ENCODE peak calls at places on chromosomes 12 and 14, in ten cellular contexts. One of them, this sample, is unnamed.

GRCh38 chr12:23028158-23028802 is 403.3 kb downstream of the ETNK1 start:
- DNase-seq in spleen: no peak
- DNase-seq in MM.1S: no peak
- DNase-seq in adrenal gland: no peak
- DNase-seq in A549: no peak
- DNase-seq in BE2C: no peak
- DNase-seq in cardiac muscle cell: no peak
- DNase-seq in tibial nerve: no peak
- DNase-seq in OCI-LY7: no peak
- DNase-seq in psoas muscle: no peak
- DNase-seq in this sample: no peak

GRCh38 chr12:100141998-100142850 is 450 bp downstream of the BLTP3B start:
- DNase-seq in spleen: peak; percentile 93
- DNase-seq in MM.1S: peak; percentile 41
- DNase-seq in adrenal gland: peak; percentile 48
- DNase-seq in A549: no peak
- DNase-seq in BE2C: peak; percentile 41
- DNase-seq in cardiac muscle cell: no peak
- DNase-seq in tibial nerve: peak; percentile 49
- DNase-seq in OCI-LY7: peak; percentile 68
- DNase-seq in psoas muscle: peak; percentile 69
- DNase-seq in this sample: peak; percentile 65

GRCh38 chr14:26963696-26964095 is 365.9 kb upstream of the NOVA1 start:
- DNase-seq in spleen: no peak
- DNase-seq in MM.1S: no peak
- DNase-seq in adrenal gland: no peak
- DNase-seq in A549: no peak
- DNase-seq in BE2C: no peak
- DNase-seq in cardiac muscle cell: peak; percentile 60
- DNase-seq in tibial nerve: peak; percentile 46
- DNase-seq in OCI-LY7: no peak
- DNase-seq in psoas muscle: no peak
- DNase-seq in this sample: no peak

GRCh38 chr12:130813436-130813835 is 25.6 kb downstream of the STX2 start:
- DNase-seq in spleen: no peak
- DNase-seq in MM.1S: no peak
- DNase-seq in adrenal gland: no peak
- DNase-seq in A549: no peak
- DNase-seq in BE2C: no peak
- DNase-seq in cardiac muscle cell: no peak
- DNase-seq in tibial nerve: no peak
- DNase-seq in OCI-LY7: no peak
- DNase-seq in psoas muscle: no peak
- DNase-seq in this sample: no peak

GRCh38 chr14:103628684-103629502 is at the start of gene KLC1:
- DNase-seq in spleen: peak; percentile 96
- DNase-seq in MM.1S: peak; percentile 41
- DNase-seq in adrenal gland: peak; percentile 82
- DNase-seq in A549: peak; percentile 71
- DNase-seq in BE2C: peak; percentile 86
- DNase-seq in cardiac muscle cell: peak; percentile 76
- DNase-seq in tibial nerve: peak; percentile 84
- DNase-seq in OCI-LY7: peak; percentile 79
- DNase-seq in psoas muscle: peak; percentile 93
- DNase-seq in this sample: peak; percentile 88

GRCh38 chr12:5172886-5173285 is 129.2 kb downstream of the KCNA5 start:
- DNase-seq in spleen: no peak
- DNase-seq in MM.1S: no peak
- DNase-seq in adrenal gland: no peak
- DNase-seq in A549: no peak
- DNase-seq in BE2C: no peak
- DNase-seq in cardiac muscle cell: no peak
- DNase-seq in tibial nerve: no peak
- DNase-seq in OCI-LY7: no peak
- DNase-seq in psoas muscle: no peak
- DNase-seq in this sample: no peak

GRCh38 chr14:34201909-34202622 is 251.2 kb upstream of the EGLN3 start:
- DNase-seq in spleen: no peak
- DNase-seq in MM.1S: no peak
- DNase-seq in adrenal gland: no peak
- DNase-seq in A549: no peak
- DNase-seq in BE2C: no peak
- DNase-seq in cardiac muscle cell: no peak
- DNase-seq in tibial nerve: no peak
- DNase-seq in OCI-LY7: no peak
- DNase-seq in psoas muscle: no peak
- DNase-seq in this sample: no peak

GRCh38 chr12:51631591-51631990 is 40.6 kb downstream of the SCN8A start:
- DNase-seq in spleen: no peak
- DNase-seq in MM.1S: no peak
- DNase-seq in adrenal gland: peak; percentile 33
- DNase-seq in A549: peak; percentile 15
- DNase-seq in BE2C: no peak
- DNase-seq in cardiac muscle cell: peak; percentile 14
- DNase-seq in tibial nerve: no peak
- DNase-seq in OCI-LY7: no peak
- DNase-seq in psoas muscle: no peak
- DNase-seq in this sample: no peak

GRCh38 chr12:80485222-80485987 is 41.4 kb downstream of the PTPRQ start:
- DNase-seq in spleen: no peak
- DNase-seq in MM.1S: peak; percentile 79
- DNase-seq in adrenal gland: no peak
- DNase-seq in A549: no peak
- DNase-seq in BE2C: no peak
- DNase-seq in cardiac muscle cell: no peak
- DNase-seq in tibial nerve: no peak
- DNase-seq in OCI-LY7: peak; percentile 78
- DNase-seq in psoas muscle: no peak
- DNase-seq in this sample: peak; percentile 1

GRCh38 chr12:62767946-62768345 is 167.0 kb downstream of the PPM1H start:
- DNase-seq in spleen: no peak
- DNase-seq in MM.1S: no peak
- DNase-seq in adrenal gland: no peak
- DNase-seq in A549: no peak
- DNase-seq in BE2C: no peak
- DNase-seq in cardiac muscle cell: no peak
- DNase-seq in tibial nerve: no peak
- DNase-seq in OCI-LY7: no peak
- DNase-seq in psoas muscle: no peak
- DNase-seq in this sample: no peak

GRCh38 chr12:53845932-53846331 is 92.7 kb upstream of the HOXC13 start:
- DNase-seq in spleen: no peak
- DNase-seq in MM.1S: no peak
- DNase-seq in adrenal gland: no peak
- DNase-seq in A549: peak; percentile 9
- DNase-seq in BE2C: no peak
- DNase-seq in cardiac muscle cell: no peak
- DNase-seq in tibial nerve: no peak
- DNase-seq in OCI-LY7: no peak
- DNase-seq in psoas muscle: no peak
- DNase-seq in this sample: no peak

GRCh38 chr12:93883436-93884154 is 206.4 kb downstream of the CRADD start:
- DNase-seq in spleen: no peak
- DNase-seq in MM.1S: no peak
- DNase-seq in adrenal gland: no peak
- DNase-seq in A549: no peak
- DNase-seq in BE2C: no peak
- DNase-seq in cardiac muscle cell: peak; percentile 73
- DNase-seq in tibial nerve: peak; percentile 2
- DNase-seq in OCI-LY7: no peak
- DNase-seq in psoas muscle: no peak
- DNase-seq in this sample: no peak

GRCh38 chr14:37842106-37842505 is 246.7 kb downstream of the TTC6 start:
- DNase-seq in spleen: no peak
- DNase-seq in MM.1S: no peak
- DNase-seq in adrenal gland: no peak
- DNase-seq in A549: no peak
- DNase-seq in BE2C: no peak
- DNase-seq in cardiac muscle cell: no peak
- DNase-seq in tibial nerve: no peak
- DNase-seq in OCI-LY7: no peak
- DNase-seq in psoas muscle: no peak
- DNase-seq in this sample: no peak

GRCh38 chr12:9115731-9116689 is at the start of gene A2M:
- DNase-seq in spleen: no peak
- DNase-seq in MM.1S: no peak
- DNase-seq in adrenal gland: peak; percentile 15
- DNase-seq in A549: no peak
- DNase-seq in BE2C: no peak
- DNase-seq in cardiac muscle cell: peak; percentile 65
- DNase-seq in tibial nerve: peak; percentile 28
- DNase-seq in OCI-LY7: no peak
- DNase-seq in psoas muscle: no peak
- DNase-seq in this sample: no peak

GRCh38 chr12:117098361-117099217 is 627 bp downstream of the TESC start:
- DNase-seq in spleen: peak; percentile 88
- DNase-seq in MM.1S: no peak
- DNase-seq in adrenal gland: no peak
- DNase-seq in A549: peak; percentile 49
- DNase-seq in BE2C: no peak
- DNase-seq in cardiac muscle cell: no peak
- DNase-seq in tibial nerve: no peak
- DNase-seq in OCI-LY7: peak; percentile 18
- DNase-seq in psoas muscle: no peak
- DNase-seq in this sample: no peak

GRCh38 chr12:26520869-26521268 is 312.1 kb downstream of the ITPR2 start:
- DNase-seq in spleen: no peak
- DNase-seq in MM.1S: no peak
- DNase-seq in adrenal gland: no peak
- DNase-seq in A549: no peak
- DNase-seq in BE2C: no peak
- DNase-seq in cardiac muscle cell: no peak
- DNase-seq in tibial nerve: no peak
- DNase-seq in OCI-LY7: no peak
- DNase-seq in psoas muscle: no peak
- DNase-seq in this sample: no peak

GRCh38 chr12:26524862-26525465 is 308.0 kb downstream of the ITPR2 start:
- DNase-seq in spleen: no peak
- DNase-seq in MM.1S: no peak
- DNase-seq in adrenal gland: peak; percentile 46
- DNase-seq in A549: no peak
- DNase-seq in BE2C: no peak
- DNase-seq in cardiac muscle cell: peak; percentile 40
- DNase-seq in tibial nerve: peak; percentile 40
- DNase-seq in OCI-LY7: peak; percentile 18
- DNase-seq in psoas muscle: no peak
- DNase-seq in this sample: no peak

GRCh38 chr12:26520154-26520553 is 312.8 kb downstream of the ITPR2 start:
- DNase-seq in spleen: no peak
- DNase-seq in MM.1S: no peak
- DNase-seq in adrenal gland: no peak
- DNase-seq in A549: no peak
- DNase-seq in BE2C: no peak
- DNase-seq in cardiac muscle cell: no peak
- DNase-seq in tibial nerve: no peak
- DNase-seq in OCI-LY7: no peak
- DNase-seq in psoas muscle: no peak
- DNase-seq in this sample: no peak

GRCh38 chr12:26527702-26528101 is 305.3 kb downstream of the ITPR2 start:
- DNase-seq in spleen: no peak
- DNase-seq in MM.1S: no peak
- DNase-seq in adrenal gland: no peak
- DNase-seq in A549: no peak
- DNase-seq in BE2C: no peak
- DNase-seq in cardiac muscle cell: no peak
- DNase-seq in tibial nerve: no peak
- DNase-seq in OCI-LY7: no peak
- DNase-seq in psoas muscle: no peak
- DNase-seq in this sample: no peak

GRCh38 chr12:26523708-26524150 is 309.3 kb downstream of the ITPR2 start:
- DNase-seq in spleen: peak; percentile 80
- DNase-seq in MM.1S: no peak
- DNase-seq in adrenal gland: peak; percentile 98
- DNase-seq in A549: no peak
- DNase-seq in BE2C: peak; percentile 80
- DNase-seq in cardiac muscle cell: peak; percentile 98
- DNase-seq in tibial nerve: peak; percentile 94
- DNase-seq in OCI-LY7: no peak
- DNase-seq in psoas muscle: peak; percentile 92
- DNase-seq in this sample: peak; percentile 34
- TF ChIP-seq CTCF in spleen: no peak
- TF ChIP-seq CTCF in MM.1S: no peak
- TF ChIP-seq CTCF in adrenal gland: peak; percentile 20
- TF ChIP-seq CTCF in A549: no peak
- TF ChIP-seq CTCF in BE2C: no peak
- TF ChIP-seq CTCF in cardiac muscle cell: no peak
- TF ChIP-seq CTCF in tibial nerve: no peak
- TF ChIP-seq CTCF in OCI-LY7: no peak
- TF ChIP-seq CTCF in psoas muscle: no peak
- TF ChIP-seq CTCF in this sample: no peak

GRCh38 chr14:52356025-52356424 is 41.9 kb downstream of the PTGER2 start:
- DNase-seq in spleen: no peak
- DNase-seq in MM.1S: no peak
- DNase-seq in adrenal gland: no peak
- DNase-seq in A549: no peak
- DNase-seq in BE2C: no peak
- DNase-seq in cardiac muscle cell: no peak
- DNase-seq in tibial nerve: no peak
- DNase-seq in OCI-LY7: no peak
- DNase-seq in psoas muscle: no peak
- DNase-seq in this sample: no peak
- H3K4me1 ChIP-seq in spleen: peaks cover 21% of the 10 kb centered on the region
- H3K4me1 ChIP-seq in MM.1S: no peaks in the 10 kb centered on the region
- H3K4me1 ChIP-seq in adrenal gland: peaks cover 7% of the 10 kb centered on the region
- H3K4me1 ChIP-seq in A549: peaks cover 52% of the 10 kb centered on the region
- H3K4me1 ChIP-seq in BE2C: peaks cover 27% of the 10 kb centered on the region
- H3K4me1 ChIP-seq in cardiac muscle cell: peaks cover 5% of the 10 kb centered on the region
- H3K4me1 ChIP-seq in tibial nerve: no peaks in the 10 kb centered on the region
- H3K4me1 ChIP-seq in OCI-LY7: no peaks in the 10 kb centered on the region
- H3K4me1 ChIP-seq in psoas muscle: no peaks in the 10 kb centered on the region
- H3K4me1 ChIP-seq in this sample: no peaks in the 10 kb centered on the region

DNA sequence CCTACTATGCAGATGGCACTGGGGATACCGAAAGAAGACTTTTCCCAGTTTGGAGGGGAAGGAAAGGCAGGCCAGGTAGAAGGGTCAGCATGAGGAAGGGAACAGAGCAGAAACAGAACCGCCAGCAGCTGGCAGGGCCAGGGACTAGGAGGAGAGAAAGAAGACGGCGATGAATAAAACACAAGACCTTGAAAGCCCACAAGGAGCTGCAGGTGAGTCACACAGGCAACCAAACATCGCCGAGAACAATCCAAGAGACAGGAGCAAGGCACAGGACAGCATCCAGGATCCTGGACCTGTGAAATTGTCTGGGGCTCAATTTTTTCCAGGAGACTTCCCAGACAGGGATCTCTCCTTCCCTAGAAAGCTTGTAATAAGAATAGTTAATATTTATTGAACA is 47.3 kb downstream of the NUAK1 start:
- DNase-seq in spleen: no peak
- DNase-seq in MM.1S: no peak
- DNase-seq in adrenal gland: peak; percentile 45
- DNase-seq in A549: peak; percentile 50
- DNase-seq in BE2C: no peak
- DNase-seq in cardiac muscle cell: no peak
- DNase-seq in tibial nerve: no peak
- DNase-seq in OCI-LY7: no peak
- DNase-seq in psoas muscle: no peak
- DNase-seq in this sample: no peak
- TF ChIP-seq CTCF in spleen: no peak
- TF ChIP-seq CTCF in MM.1S: no peak
- TF ChIP-seq CTCF in adrenal gland: no peak
- TF ChIP-seq CTCF in A549: no peak
- TF ChIP-seq CTCF in BE2C: no peak
- TF ChIP-seq CTCF in cardiac muscle cell: no peak
- TF ChIP-seq CTCF in tibial nerve: no peak
- TF ChIP-seq CTCF in OCI-LY7: no peak
- TF ChIP-seq CTCF in psoas muscle: no peak
- TF ChIP-seq CTCF in this sample: no peak

GRCh38 chr14:24136684-24137528 is 912 bp downstream of the PSME1 start:
- DNase-seq in spleen: peak; percentile 76
- DNase-seq in MM.1S: no peak
- DNase-seq in adrenal gland: no peak
- DNase-seq in A549: no peak
- DNase-seq in BE2C: no peak
- DNase-seq in cardiac muscle cell: no peak
- DNase-seq in tibial nerve: no peak
- DNase-seq in OCI-LY7: no peak
- DNase-seq in psoas muscle: no peak
- DNase-seq in this sample: no peak
- H3K4me1 ChIP-seq in spleen: peaks cover 60% of the 10 kb centered on the region
- H3K4me1 ChIP-seq in MM.1S: peaks cover 11% of the 10 kb centered on the region
- H3K4me1 ChIP-seq in adrenal gland: peaks cover 53% of the 10 kb centered on the region
- H3K4me1 ChIP-seq in A549: peaks cover 32% of the 10 kb centered on the region
- H3K4me1 ChIP-seq in BE2C: no peaks in the 10 kb centered on the region
- H3K4me1 ChIP-seq in cardiac muscle cell: peaks cover 22% of the 10 kb centered on the region
- H3K4me1 ChIP-seq in tibial nerve: no peaks in the 10 kb centered on the region
- H3K4me1 ChIP-seq in OCI-LY7: peaks cover 43% of the 10 kb centered on the region
- H3K4me1 ChIP-seq in psoas muscle: peaks cover 53% of the 10 kb centered on the region
- H3K4me1 ChIP-seq in this sample: no peaks in the 10 kb centered on the region